ENCODE peak calls at places on chromosomes 12 and 14, in nine cellular contexts. A, M, F, B, R, G, V, L and D are unnamed samples.

GRCh38 chr14:66477567-66477966 is 8.6 kb upstream of the CCDC196 start:
- DNase-seq in A (no peak), M (no peak), F (no peak), B (no peak), R (no peak), G (no peak), V (no peak), L (no peak), D (no peak)

GRCh38 chr14:21880918-21881317 is 207.3 kb upstream of the OR4E1 start:
- DNase-seq in A (peak), M (no peak), F (no peak), B (no peak), R (no peak), G (no peak), V (no peak), L (no peak), D (no peak)

GRCh38 chr14:75452900-75453816 is 25.3 kb downstream of the JDP2 start:
- DNase-seq in A (peak), M (peak), F (no peak), B (peak), R (peak), G (peak), V (peak), L (no peak), D (peak)

GRCh38 chr12:47989666-47990065 is 14.6 kb downstream of the COL2A1 start:
- DNase-seq in A (no peak), M (no peak), F (no peak), B (peak), R (no peak), G (no peak), V (no peak), L (no peak), D (no peak)

GRCh38 chr14:42159138-42159537 is 552.5 kb downstream of the LRFN5 start:
- DNase-seq in A (no peak), M (no peak), F (no peak), B (no peak), R (no peak), G (no peak), V (no peak), L (no peak), D (no peak)

GRCh38 chr12:6266431-6267006 is 44.0 kb upstream of the PLEKHG6 start:
- DNase-seq in A (no peak), M (no peak), F (no peak), B (no peak), R (no peak), G (no peak), V (no peak), L (no peak), D (peak)

GRCh38 chr12:45305904-45306303 is 90.0 kb downstream of the ANO6 start:
- DNase-seq in A (no peak), M (no peak), F (no peak), B (no peak), R (no peak), G (no peak), V (no peak), L (no peak), D (no peak)

GRCh38 chr12:18066666-18067065 is 23.3 kb downstream of the RERGL start:
- DNase-seq in A (no peak), M (no peak), F (no peak), B (no peak), R (no peak), G (no peak), V (no peak), L (no peak), D (no peak)

GRCh38 chr14:76307786-76308780 is 67.9 kb upstream of the ESRRB start:
- DNase-seq in A (peak), M (no peak), F (no peak), B (peak), R (no peak), G (no peak), V (no peak), L (no peak), D (no peak)

GRCh38 chr14:57533214-57533613 is 39.6 kb upstream of the CCDC198 start:
- DNase-seq in A (peak), M (peak), F (no peak), B (no peak), R (no peak), G (no peak), V (peak), L (no peak), D (no peak)

GRCh38 chr12:52920937-52921336 is 16.1 kb upstream of the KRT8 start:
- DNase-seq in A (no peak), M (no peak), F (no peak), B (no peak), R (no peak), G (no peak), V (no peak), L (no peak), D (no peak)

GRCh38 chr14:91185721-91186120 is 58.8 kb downstream of the GPR68 start:
- DNase-seq in A (peak), M (peak), F (no peak), B (no peak), R (no peak), G (no peak), V (no peak), L (no peak), D (no peak)

GRCh38 chr12:27914956-27915355 is 57.6 kb downstream of the PTHLH start:
- DNase-seq in A (no peak), M (no peak), F (no peak), B (no peak), R (no peak), G (no peak), V (no peak), L (no peak), D (no peak)

GRCh38 chr12:120093336-120093591 is 23.3 kb downstream of the RAB35 start:
- DNase-seq in A (no peak), M (no peak), F (no peak), B (no peak), R (no peak), G (no peak), V (no peak), L (no peak), D (no peak)

GRCh38 chr12:120092531-120093335 is 23.8 kb downstream of the RAB35 start:
- DNase-seq in A (no peak), M (no peak), F (no peak), B (no peak), R (no peak), G (no peak), V (no peak), L (peak), D (no peak)

GRCh38 chr12:120094485-120094884 is 22.1 kb downstream of the RAB35 start:
- DNase-seq in A (no peak), M (no peak), F (no peak), B (no peak), R (no peak), G (no peak), V (no peak), L (peak), D (no peak)

GRCh38 chr12:120095356-120096135 is 21.0 kb downstream of the RAB35 start:
- DNase-seq in A (no peak), M (no peak), F (no peak), B (no peak), R (no peak), G (no peak), V (no peak), L (peak), D (no peak)

DNA sequence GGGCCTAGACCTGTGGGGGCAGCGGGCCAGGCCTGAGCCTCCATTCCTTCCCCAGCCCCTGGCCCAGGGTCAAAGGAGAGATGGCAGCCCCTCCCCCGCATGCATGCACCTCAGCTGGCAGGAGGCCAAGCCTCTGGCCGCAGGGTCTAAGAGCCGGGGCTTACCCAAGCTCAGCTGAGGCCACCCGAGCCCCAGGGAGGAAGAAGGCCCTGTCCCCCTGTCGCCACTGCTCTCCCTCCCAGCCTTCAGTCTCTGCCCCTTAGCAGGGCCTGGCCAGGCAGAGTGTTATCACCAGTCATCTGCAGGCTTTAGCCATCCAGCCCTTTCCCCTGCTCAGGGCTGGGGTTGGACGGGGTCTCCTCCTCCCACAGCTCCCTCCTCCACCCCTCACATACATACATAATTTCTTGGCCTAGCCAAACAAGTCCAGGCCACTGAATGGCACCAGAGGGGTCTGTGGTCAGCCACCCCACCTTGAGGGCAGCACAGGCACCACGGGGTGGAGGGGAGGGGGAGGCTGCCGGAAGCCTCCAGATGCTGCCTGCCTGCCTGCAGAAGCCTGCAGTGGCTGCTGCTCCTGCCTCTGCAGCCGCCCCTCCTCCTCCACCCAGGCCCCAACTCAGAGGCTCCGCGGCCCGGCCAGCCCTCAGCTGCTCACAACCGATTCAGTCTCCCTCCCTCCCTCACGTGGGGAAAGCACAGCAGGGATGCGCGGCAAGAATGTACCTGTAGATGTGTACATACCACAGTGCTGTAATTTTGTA is 22.8 kb downstream of the RAB35 start:
- DNase-seq in A (no peak), M (no peak), F (no peak), B (no peak), R (no peak), G (no peak), V (no peak), L (peak), D (no peak)
- H3K4me3 ChIP-seq in A (no peak), M (no peak), F (no peak), B (no peak), R (no peak), G (no peak), V (no peak), L (no peak), D (no peak)

GRCh38 chr14:37170237-37170636 is 2.2 kb downstream of the SLC25A21 start:
- DNase-seq in A (peak), M (no peak), F (no peak), B (no peak), R (no peak), G (no peak), V (no peak), L (no peak), D (no peak)

GRCh38 chr14:37170993-37171392 is 1.4 kb downstream of the SLC25A21 start:
- DNase-seq in A (no peak), M (no peak), F (no peak), B (no peak), R (no peak), G (no peak), V (no peak), L (no peak), D (no peak)

GRCh38 chr14:37171678-37172023 is 755 bp downstream of the SLC25A21 start:
- DNase-seq in A (no peak), M (no peak), F (no peak), B (no peak), R (no peak), G (no peak), V (no peak), L (no peak), D (no peak)

GRCh38 chr14:37172936-37173613 is 669 bp upstream of the SLC25A21 start:
- DNase-seq in A (no peak), M (no peak), F (no peak), B (no peak), R (no peak), G (no peak), V (no peak), L (no peak), D (no peak)

GRCh38 chr14:37172024-37172869 is at the start of gene SLC25A21:
- DNase-seq in A (peak), M (peak), F (no peak), B (peak), R (peak), G (peak), V (peak), L (peak), D (peak)
- H3K4me3 ChIP-seq in A (peak), M (peak), F (no peak), B (peak), R (peak), G (peak), V (peak), L (peak), D (peak)

GRCh38 chr12:69115955-69116354 is 123.4 kb upstream of the CPSF6 start:
- DNase-seq in A (no peak), M (no peak), F (no peak), B (no peak), R (no peak), G (no peak), V (no peak), L (no peak), D (no peak)

GRCh38 chr12:69119770-69120169 is 119.6 kb upstream of the CPSF6 start:
- DNase-seq in A (no peak), M (no peak), F (no peak), B (no peak), R (no peak), G (no peak), V (no peak), L (no peak), D (no peak)

GRCh38 chr12:69117566-69118266 is 121.7 kb upstream of the CPSF6 start:
- DNase-seq in A (no peak), M (no peak), F (no peak), B (no peak), R (no peak), G (no peak), V (no peak), L (no peak), D (no peak)

GRCh38 chr12:69112616-69113015 is 126.8 kb upstream of the CPSF6 start:
- DNase-seq in A (no peak), M (no peak), F (no peak), B (no peak), R (no peak), G (no peak), V (no peak), L (no peak), D (no peak)

GRCh38 chr12:69115099-69115498 is 124.3 kb upstream of the CPSF6 start:
- DNase-seq in A (no peak), M (no peak), F (no peak), B (no peak), R (no peak), G (no peak), V (no peak), L (no peak), D (no peak)
- H3K4me3 ChIP-seq in A (no peak), M (no peak), F (no peak), B (no peak), R (no peak), G (no peak), V (no peak), L (no peak), D (no peak)

GRCh38 chr12:126430921-126431320 is 1365.7 kb downstream of the AACS start:
- DNase-seq in A (no peak), M (no peak), F (no peak), B (no peak), R (no peak), G (no peak), V (peak), L (no peak), D (no peak)
- H3K4me3 ChIP-seq in A (no peak), M (no peak), F (no peak), B (no peak), R (no peak), G (no peak), V (no peak), L (no peak), D (no peak)